ENCODE peak calls at places on chromosome 5, in four cellular contexts. B, L, C and R are unnamed samples. For H3K4me1, the result is how much of the 10 kb centered on the place peaks cover.

GRCh38 chr5:206406-206805 is 11.5 kb downstream of the CCDC127 start:
- DNase-seq in C (no peak), L (no peak), B (no peak), R (no peak)

GRCh38 chr5:103098993-103099392 is 20.9 kb downstream of the GIN1 start:
- DNase-seq in C (no peak), B (no peak), L (no peak), R (peak)

GRCh38 chr5:134145779-134146581 is 30.8 kb downstream of the SKP1 start:
- DNase-seq in C (peak), L (peak), B (peak), R (peak)

GRCh38 chr5:54669285-54669684 is 151.7 kb downstream of the SNX18 start:
- DNase-seq in C (no peak), B (no peak), L (no peak), R (no peak)

GRCh38 chr5:54889826-54890225 is 95.6 kb downstream of the ESM1 start:
- DNase-seq in C (peak), B (no peak), L (no peak), R (no peak)

GRCh38 chr5:120544043-120544442 is 79.9 kb downstream of the PRR16 start:
- DNase-seq in B (no peak), C (no peak), L (no peak), R (no peak)

GRCh38 chr5:169160405-169160901 is 140.5 kb downstream of the SLIT3 start:
- DNase-seq in L (no peak), C (no peak), B (no peak), R (no peak)

GRCh38 chr5:138233280-138233679 is 20.2 kb upstream of the CDC23 start:
- DNase-seq in C (no peak), B (no peak), L (no peak), R (no peak)

GRCh38 chr5:119019431-119020348 is 31.3 kb upstream of the DTWD2 start:
- DNase-seq in B (no peak), C (no peak), L (no peak), R (no peak)

GRCh38 chr5:142301487-142302035 is 23.3 kb downstream of the SPRY4 start:
- DNase-seq in B (no peak), C (no peak), L (no peak), R (no peak)

GRCh38 chr5:172430354-172430753 is 24.0 kb downstream of the SH3PXD2B start:
- DNase-seq in L (no peak), C (no peak), B (no peak), R (no peak)
- H3K4me1 ChIP-seq in L (under half), C (under half), B (under half), R (under half)

GRCh38 chr5:146873186-146873917 is 5.2 kb downstream of the PPP2R2B start:
- DNase-seq in L (no peak), B (no peak), C (no peak), R (no peak)

GRCh38 chr5:146877178-146877681 is 1.3 kb downstream of the PPP2R2B start:
- DNase-seq in B (no peak), L (no peak), C (no peak), R (no peak)

GRCh38 chr5:146878471-146879172 is at the start of gene PPP2R2B:
- DNase-seq in L (no peak), B (peak), C (no peak), R (no peak)

GRCh38 chr5:146880985-146881384 is 2.4 kb upstream of the PPP2R2B start:
- DNase-seq in L (no peak), B (no peak), C (no peak), R (no peak)

DNA sequence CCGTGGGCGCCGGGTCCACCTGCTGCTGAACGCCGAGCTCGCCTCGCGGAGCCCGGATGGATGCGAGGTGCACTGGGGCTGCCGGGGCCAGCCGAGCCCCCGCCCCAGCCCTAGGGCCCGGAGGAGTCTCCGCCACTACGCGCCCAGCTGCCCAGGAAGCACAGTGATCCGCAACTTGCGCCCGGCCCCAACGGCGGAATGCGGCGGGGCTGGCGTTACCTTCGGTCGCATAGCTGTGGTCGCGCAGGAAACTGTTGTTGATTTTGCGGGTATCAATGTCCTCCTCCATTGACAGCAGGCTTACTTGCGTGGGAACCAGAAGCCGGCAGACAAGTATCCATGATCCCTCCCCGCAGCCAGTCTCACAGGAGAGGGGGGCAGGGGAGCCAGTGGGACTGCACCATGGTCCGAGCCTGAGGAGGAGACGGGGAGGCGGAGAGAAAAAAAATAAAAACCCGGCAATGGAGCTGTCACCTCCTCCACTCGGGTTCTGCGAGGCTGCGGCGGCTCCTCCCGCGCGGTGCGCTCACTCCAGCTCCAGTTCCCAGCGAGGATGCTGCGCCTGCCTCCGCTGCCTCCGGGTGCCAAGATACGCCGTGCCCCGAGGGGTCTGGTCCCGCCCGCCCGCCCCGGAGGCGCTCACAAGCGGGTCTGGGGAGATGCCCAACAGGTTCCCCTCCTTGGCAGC is 630 bp downstream of the PPP2R2B start:
- DNase-seq in C (no peak), L (no peak), B (peak), R (no peak)
- TF ChIP-seq EZH2 in C (no peak), L (no peak), B (no peak), R (no peak)

GRCh38 chr5:172661536-172661935 is 20.5 kb downstream of the NEURL1B start:
- DNase-seq in B (no peak), C (no peak), L (no peak), R (no peak)
- H3K4me1 ChIP-seq in B (under half), C (under half), L (under half), R (under half)

GRCh38 chr5:176868731-176869130 is 30.4 kb downstream of the HK3 start:
- DNase-seq in L (no peak), B (no peak), C (no peak), R (no peak)

GRCh38 chr5:176865964-176866363 is 33.2 kb downstream of the HK3 start:
- DNase-seq in C (no peak), B (no peak), L (no peak), R (no peak)

GRCh38 chr5:176868126-176868525 is 31.0 kb downstream of the HK3 start:
- DNase-seq in L (no peak), B (no peak), C (no peak), R (no peak)

GRCh38 chr5:176864755-176865154 is 34.4 kb downstream of the HK3 start:
- DNase-seq in C (no peak), L (no peak), B (no peak), R (no peak)

GRCh38 chr5:176866913-176867312 is 32.2 kb downstream of the HK3 start:
- DNase-seq in C (no peak), B (peak), L (no peak), R (no peak)
- TF ChIP-seq EZH2 in C (no peak), B (no peak), L (no peak), R (no peak)